ENCODE peak calls at places on chromosomes 3 and 15, in four cellular contexts. V, G, K and I are unnamed samples.

GRCh38 chr3:14565791-14566588 is 25.8 kb upstream of the GRIP2 start:
- DNase-seq in V (no peak), G (no peak), K (no peak), I (no peak)

GRCh38 chr15:80594091-80594889 is 100.8 kb upstream of the ABHD17C start:
- DNase-seq in V (no peak), G (no peak), K (no peak), I (no peak)

GRCh38 chr3:108406661-108407206 is 103.7 kb downstream of the MYH15 start:
- DNase-seq in V (no peak), G (no peak), K (peak), I (peak)

GRCh38 chr3:194548346-194549321 is 61.8 kb upstream of the ATP13A3 start:
- DNase-seq in V (no peak), G (no peak), K (no peak), I (no peak)

GRCh38 chr3:13162550-13163320 is 89.5 kb upstream of the IQSEC1 start:
- DNase-seq in V (no peak), G (no peak), K (no peak), I (no peak)

GRCh38 chr15:40539030-40539429 is 25.8 kb downstream of the CCDC32 start:
- DNase-seq in V (no peak), G (peak), K (peak), I (no peak)

GRCh38 chr3:72821170-72821781 is 27.0 kb downstream of the SHQ1 start:
- DNase-seq in V (no peak), G (no peak), K (no peak), I (no peak)

GRCh38 chr15:25661898-25662297 is 201.2 kb downstream of the ATP10A start:
- DNase-seq in V (no peak), G (no peak), K (no peak), I (no peak)

GRCh38 chr3:46082849-46083248 is 55.6 kb upstream of the XCR1 start:
- DNase-seq in V (no peak), G (no peak), K (peak), I (no peak)

GRCh38 chr3:118472586-118472985 is 562.1 kb downstream of the IGSF11 start:
- DNase-seq in V (no peak), G (no peak), K (no peak), I (no peak)

GRCh38 chr3:52092291-52092660 is 35.9 kb upstream of the DUSP7 start:
- DNase-seq in V (no peak), G (no peak), K (no peak), I (no peak)